ENCODE peak calls at places on chromosomes 5 and 9, in eight cellular contexts. Z is HCT116, P is heart left ventricle, V is uterus, W is IMR-90, I is sigmoid colon, R is right lobe of liver, O is gastrocnemius medialis. A is an unnamed sample.

GRCh38 chr9:88950341-88951141 is 40.7 kb upstream of the S1PR3 start:
- DNase-seq in Z (no peak), P (no peak), V (no peak), W (peak), I (no peak), R (no peak), O (no peak), A (no peak)

GRCh38 chr9:121294181-121294743 is 26.3 kb downstream of the GSN start:
- DNase-seq in Z (no peak), P (peak), V (peak), W (no peak), I (peak), R (no peak), O (peak), A (no peak)

GRCh38 chr5:73422164-73422563 is 26.4 kb downstream of the FOXD1 start:
- DNase-seq in Z (no peak), P (no peak), V (no peak), W (no peak), I (no peak), R (no peak), O (no peak), A (no peak)

GRCh38 chr9:80602291-80602690 is 1030.5 kb downstream of the TLE4 start:
- DNase-seq in Z (no peak), P (no peak), V (no peak), W (no peak), I (no peak), R (no peak), O (no peak), A (no peak)

GRCh38 chr5:143033535-143034260 is 263.5 kb downstream of the ARHGAP26 start:
- DNase-seq in Z (peak), P (no peak), V (no peak), W (peak), I (no peak), R (no peak), O (no peak), A (no peak)

GRCh38 chr5:35789732-35790461 is 66.8 kb upstream of the IL7R start:
- DNase-seq in Z (no peak), P (no peak), V (no peak), W (no peak), I (no peak), R (no peak), O (no peak), A (no peak)

GRCh38 chr9:126373241-126373640 is 46.6 kb downstream of the MVB12B start:
- DNase-seq in Z (no peak), P (no peak), V (no peak), W (peak), I (no peak), R (no peak), O (no peak), A (no peak)

GRCh38 chr5:122415481-122416120 is 103.6 kb downstream of the SNCAIP start:
- DNase-seq in Z (peak), P (peak), V (peak), W (peak), I (peak), R (peak), O (no peak), A (peak)

GRCh38 chr5:149210968-149211495 is 60.6 kb upstream of the AFAP1L1 start:
- DNase-seq in Z (no peak), P (no peak), V (no peak), W (no peak), I (no peak), R (no peak), O (no peak), A (no peak)

GRCh38 chr5:67058998-67059746 is 137.4 kb downstream of the CD180 start:
- DNase-seq in Z (no peak), P (no peak), V (no peak), W (no peak), I (no peak), R (no peak), O (no peak), A (no peak)

GRCh38 chr9:133430244-133430643 is 8.1 kb downstream of the ADAMTS13 start:
- DNase-seq in Z (no peak), P (no peak), V (no peak), W (no peak), I (no peak), R (no peak), O (no peak), A (no peak)
- TF ChIP-seq CTCF in Z (no peak), P (no peak), V (no peak), W (no peak), I (no peak), R (no peak), O (no peak), A (no peak)

DNA sequence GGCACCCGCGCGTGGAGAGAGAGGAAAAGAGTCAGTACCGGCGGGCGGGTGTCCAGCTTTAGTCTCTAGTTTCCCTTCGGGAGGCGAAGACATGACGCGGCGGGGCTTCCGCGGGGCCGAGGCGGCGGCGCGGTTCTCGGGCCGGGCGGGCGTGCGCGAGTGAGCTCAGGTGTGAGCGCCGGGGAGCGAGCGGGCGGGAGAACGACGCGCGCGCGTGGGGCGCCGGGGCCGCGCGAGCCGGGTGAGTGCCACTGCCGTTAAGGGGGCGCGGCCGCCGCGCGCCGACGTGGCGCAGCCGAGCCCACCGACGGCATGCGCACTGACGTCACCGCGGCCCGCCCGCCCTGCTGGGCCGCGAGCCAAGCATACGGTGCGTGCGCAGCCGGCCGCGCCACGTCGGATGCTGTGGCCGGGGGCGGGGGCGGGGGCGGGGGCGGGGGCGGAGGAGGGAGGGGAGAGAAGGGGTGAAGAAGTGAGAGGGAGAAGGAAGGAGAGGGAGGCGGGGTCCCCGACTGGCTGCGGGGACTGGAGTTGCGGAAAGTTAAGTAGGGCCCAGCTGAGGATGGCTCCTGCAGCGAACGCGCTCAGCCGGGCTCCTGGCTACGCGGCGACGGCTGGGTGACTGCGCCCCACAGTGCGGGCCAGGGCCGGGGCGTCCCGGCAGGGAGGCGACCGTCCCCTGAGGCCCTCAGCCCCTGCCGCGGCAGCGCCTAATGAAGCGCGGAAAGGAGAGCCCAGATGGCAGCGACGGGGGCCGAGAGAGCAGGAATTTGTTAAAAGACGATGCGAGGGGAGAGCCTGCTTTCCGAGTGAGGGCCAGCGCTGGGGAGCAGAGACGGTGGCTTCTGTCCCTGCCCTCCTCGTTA is at the start of gene DAP:
- DNase-seq in Z (peak), P (peak), V (peak), W (peak), I (peak), R (peak), O (peak), A (peak)
- TF ChIP-seq POLR2A in Z (no peak), P (peak), V (peak), W (peak), I (peak), R (peak), O (peak), A (peak)

DNA sequence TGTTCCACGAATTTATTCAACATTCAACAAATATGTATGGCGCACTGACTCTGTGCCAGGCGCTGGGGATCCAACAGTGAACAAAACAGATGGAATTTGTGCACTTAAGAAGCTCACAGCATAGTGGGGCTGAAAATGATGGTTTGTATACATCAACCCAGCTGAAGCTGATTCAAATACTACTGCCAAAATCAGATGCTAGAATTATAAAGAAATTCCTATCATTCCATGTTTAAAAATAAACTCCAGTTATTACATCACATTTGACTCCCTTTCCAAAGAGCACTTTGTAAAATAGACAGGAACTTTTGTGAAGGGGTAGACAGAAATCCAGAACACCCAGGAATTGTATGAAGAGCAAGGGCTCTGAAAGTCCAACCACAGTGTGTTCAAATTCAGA is 54.1 kb downstream of the ZNF608 start:
- DNase-seq in Z (no peak), P (no peak), V (no peak), W (peak), I (no peak), R (no peak), O (no peak), A (no peak)
- H3K27ac ChIP-seq in Z (no peak), P (peak), V (no peak), W (no peak), I (peak), R (no peak), O (no peak), A (no peak)

GRCh38 chr9:137242329-137243204 is 1.5 kb downstream of the TUBB4B start:
- DNase-seq in Z (no peak), P (no peak), V (no peak), W (no peak), I (no peak), R (no peak), O (no peak), A (no peak)

GRCh38 chr9:137237759-137238726 is 3.0 kb upstream of the TUBB4B start:
- DNase-seq in Z (no peak), P (no peak), V (no peak), W (no peak), I (no peak), R (no peak), O (peak), A (no peak)

GRCh38 chr9:137241490-137242328 is 622 bp downstream of the TUBB4B start:
- DNase-seq in Z (no peak), P (peak), V (peak), W (peak), I (peak), R (peak), O (peak), A (peak)

GRCh38 chr9:137240841-137241489 is at the start of gene TUBB4B:
- DNase-seq in Z (peak), P (peak), V (peak), W (peak), I (peak), R (peak), O (peak), A (peak)

GRCh38 chr9:137240321-137240840 is 706 bp upstream of the TUBB4B start:
- DNase-seq in Z (no peak), P (peak), V (peak), W (peak), I (peak), R (peak), O (peak), A (peak)
- TF ChIP-seq CTCF in Z (no peak), P (peak), V (peak), W (no peak), I (no peak), R (no peak), O (no peak), A (no peak)

GRCh38 chr5:177455036-177455660 is 8.5 kb downstream of the PRR7 start:
- DNase-seq in Z (peak), P (peak), V (peak), W (peak), I (peak), R (peak), O (peak), A (peak)
- TF ChIP-seq POLR2A in Z (no peak), P (no peak), V (peak), W (no peak), I (no peak), R (peak), O (peak), A (no peak)